ENCODE peak calls at places on chromosomes 7 and 10, in four cellular contexts. One of them, this sample, is unnamed.
A peak's percentile ranks its signal among the peaks of the same experiment; 100 is the strongest.

GRCh38 chr10:14296081-14296709 is 34.5 kb downstream of the FRMD4A start:
- DNase-seq in A549: no peak
- DNase-seq in ovary: no peak
- DNase-seq in upper lobe of left lung: no peak
- DNase-seq in this sample: no peak

GRCh38 chr7:149256568-149256967 is 5.4 kb upstream of the ZNF783 start:
- DNase-seq in ovary: no peak
- DNase-seq in A549: no peak
- DNase-seq in upper lobe of left lung: no peak
- DNase-seq in this sample: no peak

GRCh38 chr7:109579876-109580275 is 1010.2 kb downstream of the DNAJB9 start:
- DNase-seq in ovary: no peak
- DNase-seq in upper lobe of left lung: no peak
- DNase-seq in A549: no peak
- DNase-seq in this sample: no peak

GRCh38 chr7:40765633-40766032 is 630.8 kb downstream of the SUGCT start:
- DNase-seq in upper lobe of left lung: no peak
- DNase-seq in ovary: no peak
- DNase-seq in A549: no peak
- DNase-seq in this sample: no peak

GRCh38 chr10:132487241-132488135 is 50.1 kb upstream of the INPP5A start:
- DNase-seq in ovary: no peak
- DNase-seq in A549: no peak
- DNase-seq in upper lobe of left lung: no peak
- DNase-seq in this sample: no peak

GRCh38 chr7:16619979-16620408 is 25.6 kb downstream of the ANKMY2 start:
- DNase-seq in ovary: no peak
- DNase-seq in upper lobe of left lung: no peak
- DNase-seq in A549: no peak
- DNase-seq in this sample: no peak

GRCh38 chr10:69087600-69088470 is at the start of gene SRGN:
- DNase-seq in upper lobe of left lung: peak; percentile 89
- DNase-seq in A549: peak; percentile 46
- DNase-seq in ovary: peak; percentile 64
- DNase-seq in this sample: peak; percentile 81

GRCh38 chr10:24238527-24239247 is 29.7 kb downstream of the KIAA1217 start:
- DNase-seq in upper lobe of left lung: no peak
- DNase-seq in A549: no peak
- DNase-seq in ovary: no peak
- DNase-seq in this sample: peak; percentile 21

GRCh38 chr10:16996530-16996964 is 133.1 kb downstream of the CUBN start:
- DNase-seq in upper lobe of left lung: no peak
- DNase-seq in A549: no peak
- DNase-seq in ovary: no peak
- DNase-seq in this sample: no peak

GRCh38 chr10:3263747-3264146 is 91.2 kb upstream of the PITRM1 start:
- DNase-seq in A549: no peak
- DNase-seq in ovary: no peak
- DNase-seq in upper lobe of left lung: no peak
- DNase-seq in this sample: no peak

GRCh38 chr7:155339474-155339873 is 41.8 kb downstream of the INSIG1 start:
- DNase-seq in A549: no peak
- DNase-seq in ovary: no peak
- DNase-seq in upper lobe of left lung: no peak
- DNase-seq in this sample: no peak
- TF ChIP-seq EP300 in A549: no peak
- TF ChIP-seq EP300 in ovary: no peak
- TF ChIP-seq EP300 in upper lobe of left lung: no peak
- TF ChIP-seq EP300 in this sample: no peak

GRCh38 chr10:30420774-30421173 is 13.2 kb upstream of the MAP3K8 start:
- DNase-seq in A549: no peak
- DNase-seq in ovary: no peak
- DNase-seq in upper lobe of left lung: no peak
- DNase-seq in this sample: no peak
- H3K4me1 ChIP-seq in A549: peaks cover 53% of the 10 kb centered on the region
- H3K4me1 ChIP-seq in ovary: peaks cover 3% of the 10 kb centered on the region
- H3K4me1 ChIP-seq in upper lobe of left lung: peaks cover 33% of the 10 kb centered on the region
- H3K4me1 ChIP-seq in this sample: peaks cover 19% of the 10 kb centered on the region

DNA sequence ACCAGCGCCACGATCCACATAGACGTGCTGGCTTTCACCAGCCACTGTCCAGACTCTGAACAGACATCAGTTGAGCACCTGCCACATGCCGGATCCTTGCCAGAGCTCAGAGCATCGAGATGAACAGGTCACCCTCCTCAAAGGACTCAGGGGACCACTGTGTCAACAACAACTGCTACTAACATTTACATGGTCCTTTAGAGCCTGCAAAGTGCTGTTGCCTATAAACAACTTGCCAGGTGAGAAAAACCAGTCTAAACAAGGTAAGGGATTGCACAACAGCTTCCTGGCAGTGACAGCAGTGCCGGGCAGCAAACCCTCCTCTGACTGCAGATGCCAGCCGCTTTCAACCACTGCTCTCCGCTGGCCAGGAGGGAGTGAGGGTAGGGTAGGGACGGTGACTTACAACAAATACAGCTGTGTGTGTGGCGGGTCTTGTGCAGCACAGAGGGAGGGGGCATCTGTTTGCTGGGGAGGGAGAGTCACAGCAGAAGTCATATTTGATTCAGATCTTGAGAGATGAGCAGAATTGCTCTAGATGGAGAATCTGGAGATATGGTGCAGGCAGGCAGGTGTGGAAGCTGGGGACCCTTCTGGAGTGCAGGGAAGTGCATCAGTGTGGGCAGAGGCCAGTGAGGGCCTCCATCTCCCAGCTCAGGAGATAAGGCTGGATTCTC is 32.8 kb upstream of the RHEB start:
- DNase-seq in ovary: no peak
- DNase-seq in upper lobe of left lung: peak; percentile 79
- DNase-seq in A549: no peak
- DNase-seq in this sample: peak; percentile 41
- TF ChIP-seq EP300 in ovary: no peak
- TF ChIP-seq EP300 in upper lobe of left lung: peak; percentile 54
- TF ChIP-seq EP300 in A549: no peak
- TF ChIP-seq EP300 in this sample: peak; percentile 89

GRCh38 chr7:114711244-114711643 is 210.7 kb upstream of the MDFIC start:
- DNase-seq in ovary: no peak
- DNase-seq in A549: no peak
- DNase-seq in upper lobe of left lung: no peak
- DNase-seq in this sample: no peak

GRCh38 chr7:114703677-114704076 is 218.2 kb upstream of the MDFIC start:
- DNase-seq in A549: no peak
- DNase-seq in upper lobe of left lung: no peak
- DNase-seq in ovary: peak; percentile 16
- DNase-seq in this sample: no peak

GRCh38 chr7:114710495-114710894 is 211.4 kb upstream of the MDFIC start:
- DNase-seq in A549: no peak
- DNase-seq in upper lobe of left lung: no peak
- DNase-seq in ovary: no peak
- DNase-seq in this sample: no peak

GRCh38 chr7:114708646-114709045 is 213.2 kb upstream of the MDFIC start:
- DNase-seq in ovary: no peak
- DNase-seq in A549: no peak
- DNase-seq in upper lobe of left lung: no peak
- DNase-seq in this sample: no peak
- H3K4me1 ChIP-seq in ovary: no peaks in the 10 kb centered on the region
- H3K4me1 ChIP-seq in A549: peaks cover 15% of the 10 kb centered on the region
- H3K4me1 ChIP-seq in upper lobe of left lung: no peaks in the 10 kb centered on the region
- H3K4me1 ChIP-seq in this sample: no peaks in the 10 kb centered on the region

GRCh38 chr10:122669842-122670241 is 29.8 kb downstream of the C10orf120 start:
- DNase-seq in A549: no peak
- DNase-seq in ovary: no peak
- DNase-seq in upper lobe of left lung: no peak
- DNase-seq in this sample: no peak
- TF ChIP-seq EP300 in A549: no peak
- TF ChIP-seq EP300 in ovary: no peak
- TF ChIP-seq EP300 in upper lobe of left lung: no peak
- TF ChIP-seq EP300 in this sample: no peak